ENCODE peak calls at places on chromosomes 5 and 9, in five cellular contexts. One of them, this sample, is unnamed.

GRCh38 chr5:132540149-132540548 is 3.2 kb downstream of the IL5 start:
- DNase-seq in lower leg skin: no peak
- DNase-seq in CD8-positive, alpha-beta T cell: no peak
- DNase-seq in HFF-Myc: no peak
- DNase-seq in OCI-LY7: no peak
- DNase-seq in this sample: no peak

GRCh38 chr9:2477755-2478154 is 143.8 kb upstream of the VLDLR start:
- DNase-seq in lower leg skin: no peak
- DNase-seq in CD8-positive, alpha-beta T cell: no peak
- DNase-seq in HFF-Myc: no peak
- DNase-seq in OCI-LY7: no peak
- DNase-seq in this sample: no peak

GRCh38 chr9:135524130-135524861 is 3.1 kb downstream of the LCN1 start:
- DNase-seq in lower leg skin: peak
- DNase-seq in CD8-positive, alpha-beta T cell: no peak
- DNase-seq in HFF-Myc: no peak
- DNase-seq in OCI-LY7: no peak
- DNase-seq in this sample: no peak

GRCh38 chr9:136340356-136341041 is 13.2 kb downstream of the GPSM1 start:
- DNase-seq in lower leg skin: no peak
- DNase-seq in CD8-positive, alpha-beta T cell: no peak
- DNase-seq in HFF-Myc: no peak
- DNase-seq in OCI-LY7: no peak
- DNase-seq in this sample: no peak

GRCh38 chr9:90002299-90003045 is 397.7 kb downstream of the GADD45G start:
- DNase-seq in lower leg skin: no peak
- DNase-seq in CD8-positive, alpha-beta T cell: no peak
- DNase-seq in HFF-Myc: no peak
- DNase-seq in OCI-LY7: peak
- DNase-seq in this sample: no peak

GRCh38 chr9:98707158-98708102 is 1.3 kb downstream of the GABBR2 start:
- DNase-seq in lower leg skin: peak
- DNase-seq in CD8-positive, alpha-beta T cell: no peak
- DNase-seq in HFF-Myc: peak
- DNase-seq in OCI-LY7: no peak
- DNase-seq in this sample: no peak

GRCh38 chr5:68320094-68320986 is 104.8 kb downstream of the PIK3R1 start:
- DNase-seq in lower leg skin: no peak
- DNase-seq in CD8-positive, alpha-beta T cell: no peak
- DNase-seq in HFF-Myc: no peak
- DNase-seq in OCI-LY7: no peak
- DNase-seq in this sample: no peak

GRCh38 chr9:1207681-1208080 is 157.5 kb downstream of the DMRT2 start:
- DNase-seq in lower leg skin: no peak
- DNase-seq in CD8-positive, alpha-beta T cell: no peak
- DNase-seq in HFF-Myc: peak
- DNase-seq in OCI-LY7: no peak
- DNase-seq in this sample: peak

GRCh38 chr5:142874537-142874936 is 104.4 kb downstream of the ARHGAP26 start:
- DNase-seq in lower leg skin: peak
- DNase-seq in CD8-positive, alpha-beta T cell: no peak
- DNase-seq in HFF-Myc: no peak
- DNase-seq in OCI-LY7: no peak
- DNase-seq in this sample: no peak

GRCh38 chr5:39092581-39093350 is 18.6 kb upstream of the RICTOR start:
- DNase-seq in lower leg skin: no peak
- DNase-seq in CD8-positive, alpha-beta T cell: no peak
- DNase-seq in HFF-Myc: no peak
- DNase-seq in OCI-LY7: no peak
- DNase-seq in this sample: no peak

GRCh38 chr5:81830602-81831001 is 79.7 kb upstream of the SSBP2 start:
- DNase-seq in lower leg skin: no peak
- DNase-seq in CD8-positive, alpha-beta T cell: no peak
- DNase-seq in HFF-Myc: no peak
- DNase-seq in OCI-LY7: peak
- DNase-seq in this sample: no peak

GRCh38 chr5:143115381-143115780 is 288.1 kb downstream of the NR3C1 start:
- DNase-seq in lower leg skin: no peak
- DNase-seq in CD8-positive, alpha-beta T cell: no peak
- DNase-seq in HFF-Myc: no peak
- DNase-seq in OCI-LY7: no peak
- DNase-seq in this sample: no peak

GRCh38 chr5:144083185-144083584 is 87.3 kb downstream of the YIPF5 start:
- DNase-seq in lower leg skin: no peak
- DNase-seq in CD8-positive, alpha-beta T cell: no peak
- DNase-seq in HFF-Myc: no peak
- DNase-seq in OCI-LY7: no peak
- DNase-seq in this sample: no peak

GRCh38 chr9:138063033-138063432 is 185.5 kb downstream of the CACNA1B start:
- DNase-seq in lower leg skin: peak
- DNase-seq in CD8-positive, alpha-beta T cell: no peak
- DNase-seq in HFF-Myc: no peak
- DNase-seq in OCI-LY7: no peak
- DNase-seq in this sample: no peak

GRCh38 chr5:168165221-168165965 is 126.1 kb upstream of the WWC1 start:
- DNase-seq in lower leg skin: no peak
- DNase-seq in CD8-positive, alpha-beta T cell: no peak
- DNase-seq in HFF-Myc: no peak
- DNase-seq in OCI-LY7: no peak
- DNase-seq in this sample: no peak

GRCh38 chr5:39177629-39177959 is 41.8 kb downstream of the FYB1 start:
- DNase-seq in lower leg skin: no peak
- DNase-seq in CD8-positive, alpha-beta T cell: no peak
- DNase-seq in HFF-Myc: no peak
- DNase-seq in OCI-LY7: no peak
- DNase-seq in this sample: no peak

DNA sequence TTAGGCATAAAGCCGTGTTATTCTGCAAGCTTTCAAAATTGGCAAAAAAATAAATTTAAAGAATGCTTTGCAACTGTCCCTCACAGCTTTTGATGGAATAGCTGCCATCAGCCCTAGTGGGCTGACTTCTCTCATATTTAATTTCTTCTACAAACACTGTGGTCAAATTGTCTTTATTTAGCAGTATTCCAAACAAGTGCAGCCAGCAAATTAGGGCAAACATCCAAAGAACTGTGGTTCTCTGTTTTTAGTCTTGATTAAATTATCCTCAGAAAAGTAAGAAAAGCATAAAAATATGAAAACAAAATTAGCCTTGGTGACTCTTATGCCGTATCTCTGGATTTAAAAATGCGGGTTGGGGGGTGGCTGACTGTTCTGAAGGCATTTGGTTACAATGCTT is 95.8 kb upstream of the RETREG1 start:
- DNase-seq in lower leg skin: no peak
- DNase-seq in CD8-positive, alpha-beta T cell: no peak
- DNase-seq in HFF-Myc: no peak
- DNase-seq in OCI-LY7: no peak
- DNase-seq in this sample: no peak
- H3K4me3 ChIP-seq in lower leg skin: no peak
- H3K4me3 ChIP-seq in CD8-positive, alpha-beta T cell: no peak
- H3K4me3 ChIP-seq in HFF-Myc: no peak
- H3K4me3 ChIP-seq in OCI-LY7: no peak
- H3K4me3 ChIP-seq in this sample: no peak

DNA sequence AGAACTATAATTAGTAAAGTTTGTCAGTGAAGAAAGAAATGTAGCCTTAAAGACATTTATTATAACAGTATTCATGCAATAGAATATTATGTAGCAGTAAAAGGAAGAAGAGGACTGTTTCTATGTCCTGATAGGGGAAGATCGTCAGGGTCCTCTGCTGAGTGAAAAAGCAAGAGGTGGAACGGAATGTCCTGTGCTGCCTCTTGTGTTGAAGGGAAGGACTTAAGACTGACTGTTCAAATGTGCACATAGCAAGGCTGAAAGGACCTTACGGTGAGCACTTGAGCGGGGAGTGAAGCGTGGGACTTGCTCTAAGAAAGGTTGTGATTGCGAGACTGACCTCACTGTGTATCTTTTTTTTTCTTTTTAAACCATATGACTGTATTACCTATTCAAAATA is 63.2 kb downstream of the SNX24 start:
- DNase-seq in lower leg skin: no peak
- DNase-seq in CD8-positive, alpha-beta T cell: no peak
- DNase-seq in HFF-Myc: no peak
- DNase-seq in OCI-LY7: no peak
- DNase-seq in this sample: no peak
- TF ChIP-seq CTCF in lower leg skin: no peak
- TF ChIP-seq CTCF in CD8-positive, alpha-beta T cell: no peak
- TF ChIP-seq CTCF in HFF-Myc: no peak
- TF ChIP-seq CTCF in OCI-LY7: no peak
- TF ChIP-seq CTCF in this sample: no peak

GRCh38 chr5:169584998-169585451 is 1.5 kb downstream of the SPDL1 start:
- DNase-seq in lower leg skin: no peak
- DNase-seq in CD8-positive, alpha-beta T cell: no peak
- DNase-seq in HFF-Myc: no peak
- DNase-seq in OCI-LY7: no peak
- DNase-seq in this sample: no peak
- H3K4me3 ChIP-seq in lower leg skin: no peak
- H3K4me3 ChIP-seq in CD8-positive, alpha-beta T cell: no peak
- H3K4me3 ChIP-seq in HFF-Myc: peak
- H3K4me3 ChIP-seq in OCI-LY7: peak
- H3K4me3 ChIP-seq in this sample: peak

DNA sequence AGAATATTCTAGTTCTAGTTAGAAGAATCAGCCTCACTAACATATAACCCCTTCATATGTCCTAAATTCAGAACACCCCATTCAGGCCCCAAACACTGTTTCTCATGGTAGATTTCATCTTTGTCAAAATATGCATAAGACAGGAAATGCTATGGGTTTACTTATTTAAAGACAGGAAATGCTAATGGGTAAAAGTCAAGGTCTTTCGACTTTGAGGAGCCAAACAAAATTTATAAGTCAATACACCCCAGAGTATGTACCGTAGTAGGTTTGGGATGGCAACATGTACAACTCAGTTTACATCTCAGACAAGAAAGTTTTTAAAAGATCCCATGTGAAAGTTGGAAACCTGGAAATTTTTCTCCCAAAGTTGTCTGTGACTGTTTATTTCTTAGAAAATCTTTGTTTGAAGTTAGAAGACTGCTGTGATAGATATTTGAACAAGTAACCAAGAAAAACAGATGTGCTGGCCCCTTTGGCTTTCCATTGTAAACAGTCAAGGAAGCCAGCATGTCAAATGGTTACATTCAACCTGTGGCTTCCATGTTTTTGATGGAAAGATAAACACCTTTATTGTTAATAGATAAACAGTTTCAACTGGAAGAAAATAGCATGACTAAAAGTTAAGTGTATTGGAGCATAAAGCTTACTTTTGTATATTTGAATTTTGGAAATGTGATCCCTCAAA is 102.2 kb downstream of the INIP start:
- DNase-seq in lower leg skin: no peak
- DNase-seq in CD8-positive, alpha-beta T cell: no peak
- DNase-seq in HFF-Myc: no peak
- DNase-seq in OCI-LY7: no peak
- DNase-seq in this sample: no peak
- TF ChIP-seq CTCF in lower leg skin: no peak
- TF ChIP-seq CTCF in CD8-positive, alpha-beta T cell: no peak
- TF ChIP-seq CTCF in HFF-Myc: no peak
- TF ChIP-seq CTCF in OCI-LY7: no peak
- TF ChIP-seq CTCF in this sample: no peak

DNA sequence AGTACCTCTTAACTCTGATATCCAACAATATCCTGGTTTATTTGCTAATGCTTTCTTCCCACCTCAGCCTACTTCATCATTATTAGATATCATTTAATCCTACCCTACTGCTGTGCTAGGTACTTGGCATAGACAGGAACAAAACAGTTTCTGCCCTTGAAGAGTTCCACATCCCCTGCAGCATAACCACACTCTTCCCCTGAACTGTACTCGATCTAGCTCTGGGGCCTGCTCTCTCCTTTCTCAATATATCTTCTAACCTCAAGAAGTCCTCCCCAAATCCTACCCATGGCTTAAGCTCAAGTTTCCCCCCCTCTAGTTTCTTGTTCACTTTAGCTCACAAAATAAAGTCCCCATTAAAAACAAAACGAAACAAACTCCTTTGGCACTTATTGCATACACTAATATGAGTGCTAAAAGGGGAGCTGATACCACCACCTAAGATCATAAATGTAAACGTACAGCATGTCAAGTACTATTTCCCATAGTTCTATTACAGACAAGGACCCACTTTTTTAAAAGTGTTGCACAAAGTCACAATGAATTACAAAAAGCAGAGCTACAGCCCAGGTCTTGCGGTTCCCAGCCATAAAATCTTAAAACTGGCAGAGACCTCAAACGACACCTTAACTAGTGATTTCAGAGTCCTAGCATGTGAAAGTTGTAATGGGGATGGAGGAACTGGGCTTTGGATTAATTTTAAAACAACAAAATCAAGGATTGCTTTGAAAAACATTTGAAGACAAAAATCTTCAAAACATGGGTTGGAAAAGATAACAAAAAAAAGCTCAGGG is 80.7 kb downstream of the PTPDC1 start:
- DNase-seq in lower leg skin: no peak
- DNase-seq in CD8-positive, alpha-beta T cell: no peak
- DNase-seq in HFF-Myc: no peak
- DNase-seq in OCI-LY7: no peak
- DNase-seq in this sample: no peak
- H3K4me3 ChIP-seq in lower leg skin: no peak
- H3K4me3 ChIP-seq in CD8-positive, alpha-beta T cell: peak
- H3K4me3 ChIP-seq in HFF-Myc: no peak
- H3K4me3 ChIP-seq in OCI-LY7: peak
- H3K4me3 ChIP-seq in this sample: no peak

DNA sequence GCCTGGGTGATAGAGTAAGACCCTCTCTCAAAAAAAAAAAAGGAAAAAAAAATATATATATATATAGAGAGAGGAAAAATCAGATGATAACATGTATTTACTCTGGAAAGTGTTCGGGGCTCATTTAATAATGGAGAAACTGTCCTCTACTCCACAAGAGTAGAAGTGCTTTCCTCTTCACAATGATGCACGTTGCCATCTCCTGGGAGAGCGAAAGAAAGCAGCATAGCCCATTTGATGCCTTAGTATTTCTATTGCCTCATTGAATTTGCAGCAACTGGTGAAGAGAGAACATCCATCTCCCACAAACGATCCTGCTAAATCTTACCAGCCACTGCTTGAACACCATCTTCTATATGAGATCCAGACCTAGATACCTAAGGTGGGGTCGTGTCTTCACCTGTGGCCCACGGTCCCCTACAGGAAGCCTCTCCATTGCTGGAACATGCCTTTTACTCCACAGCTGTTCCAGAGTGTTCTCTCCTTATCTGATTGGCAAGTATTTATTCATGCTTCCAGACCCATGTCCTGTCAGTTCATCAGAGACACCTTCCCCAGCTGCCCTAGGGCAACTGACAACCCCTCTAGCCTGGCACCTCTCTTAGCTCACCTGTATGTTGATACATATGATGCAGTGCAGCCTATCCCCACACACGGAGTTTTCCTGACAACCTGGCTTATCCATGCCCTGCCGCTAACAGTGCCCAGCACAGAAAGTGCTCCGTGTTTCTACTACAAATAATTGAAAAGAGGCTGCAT is 115.3 kb downstream of the MARCHF11 start:
- DNase-seq in lower leg skin: no peak
- DNase-seq in CD8-positive, alpha-beta T cell: no peak
- DNase-seq in HFF-Myc: no peak
- DNase-seq in OCI-LY7: no peak
- DNase-seq in this sample: no peak
- TF ChIP-seq CTCF in lower leg skin: no peak
- TF ChIP-seq CTCF in CD8-positive, alpha-beta T cell: no peak
- TF ChIP-seq CTCF in HFF-Myc: no peak
- TF ChIP-seq CTCF in OCI-LY7: no peak
- TF ChIP-seq CTCF in this sample: no peak